ENCODE peak calls at places on chromosomes 7 and 10, in four cellular contexts. One of them, this sample, is unnamed.

GRCh38 chr7:102129636-102130370 is 156.9 kb upstream of the SH2B2 start:
- DNase-seq in K562: no peak
- DNase-seq in GM12878: no peak
- DNase-seq in HepG2: no peak
- DNase-seq in this sample: no peak

GRCh38 chr7:6446977-6447588 is 671 bp downstream of the DAGLB start:
- DNase-seq in K562: peak; percentile 47
- DNase-seq in HepG2: peak; percentile 78
- DNase-seq in GM12878: no peak
- DNase-seq in this sample: peak; percentile 57

GRCh38 chr10:15620304-15620703 is 99.4 kb downstream of the ITGA8 start:
- DNase-seq in HepG2: no peak
- DNase-seq in GM12878: no peak
- DNase-seq in K562: no peak
- DNase-seq in this sample: no peak

GRCh38 chr10:122407375-122408125 is 33.0 kb downstream of the PLEKHA1 start:
- DNase-seq in K562: no peak
- DNase-seq in GM12878: no peak
- DNase-seq in HepG2: no peak
- DNase-seq in this sample: no peak

GRCh38 chr7:158973440-158973839 is 117.1 kb downstream of the DYNC2I1 start:
- DNase-seq in GM12878: peak; percentile 3
- DNase-seq in K562: peak; percentile 74
- DNase-seq in HepG2: no peak
- DNase-seq in this sample: no peak

GRCh38 chr7:1087952-1088920 is at the start of gene GPER1:
- DNase-seq in GM12878: no peak
- DNase-seq in HepG2: peak; percentile 74
- DNase-seq in K562: no peak
- DNase-seq in this sample: peak; percentile 97

GRCh38 chr7:106916689-106917088 is 51.6 kb downstream of the PIK3CG start:
- DNase-seq in K562: no peak
- DNase-seq in GM12878: no peak
- DNase-seq in HepG2: no peak
- DNase-seq in this sample: no peak

GRCh38 chr7:27213904-27214586 is 14.2 kb upstream of the HOXA13 start:
- DNase-seq in K562: no peak
- DNase-seq in HepG2: no peak
- DNase-seq in GM12878: no peak
- DNase-seq in this sample: no peak

GRCh38 chr10:4067552-4068254 is 282.7 kb upstream of the KLF6 start:
- DNase-seq in K562: no peak
- DNase-seq in HepG2: no peak
- DNase-seq in GM12878: no peak
- DNase-seq in this sample: no peak

GRCh38 chr7:32116436-32116835 is 46.2 kb upstream of the PDE1C start:
- DNase-seq in HepG2: no peak
- DNase-seq in GM12878: no peak
- DNase-seq in K562: no peak
- DNase-seq in this sample: no peak

GRCh38 chr10:49474901-49475300 is 64.0 kb downstream of the ERCC6 start:
- DNase-seq in K562: no peak
- DNase-seq in GM12878: no peak
- DNase-seq in HepG2: no peak
- DNase-seq in this sample: no peak

GRCh38 chr7:84536256-84536870 is 341.8 kb upstream of the SEMA3A start:
- DNase-seq in HepG2: no peak
- DNase-seq in GM12878: no peak
- DNase-seq in K562: no peak
- DNase-seq in this sample: no peak

GRCh38 chr7:104328308-104328969 is at the start of gene LHFPL3:
- DNase-seq in GM12878: no peak
- DNase-seq in K562: no peak
- DNase-seq in HepG2: no peak
- DNase-seq in this sample: peak; percentile 79

DNA sequence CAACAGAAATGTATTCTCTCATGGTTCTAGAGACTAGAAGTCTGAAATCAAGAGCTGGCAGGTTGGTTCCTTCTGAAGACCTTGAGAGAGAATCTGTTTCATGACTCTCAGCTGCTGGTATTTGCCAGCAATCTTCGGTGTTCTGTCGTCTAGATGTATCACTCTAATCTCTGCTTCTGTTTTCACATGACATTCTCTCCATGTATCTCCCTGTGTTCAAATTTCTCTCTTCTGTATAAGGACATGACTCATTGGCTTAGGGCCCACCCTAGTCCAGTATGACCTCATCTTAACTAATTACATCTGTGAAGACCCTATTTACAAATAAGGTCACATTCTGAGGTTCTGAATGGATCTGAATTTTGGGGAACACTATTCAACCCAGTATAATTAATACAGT is 82.3 kb downstream of the ANKRD7 start:
- DNase-seq in GM12878: no peak
- DNase-seq in K562: no peak
- DNase-seq in HepG2: no peak
- DNase-seq in this sample: no peak
- TF ChIP-seq TAF1 in GM12878: no peak
- TF ChIP-seq TAF1 in K562: no peak
- TF ChIP-seq TAF1 in HepG2: no peak
- TF ChIP-seq TAF1 in this sample: no peak

GRCh38 chr10:106857213-106857612 is 307.3 kb downstream of the SORCS1 start:
- DNase-seq in GM12878: no peak
- DNase-seq in K562: no peak
- DNase-seq in HepG2: no peak
- DNase-seq in this sample: no peak

GRCh38 chr10:106863549-106863948 is 301.0 kb downstream of the SORCS1 start:
- DNase-seq in HepG2: no peak
- DNase-seq in K562: peak; percentile 12
- DNase-seq in GM12878: no peak
- DNase-seq in this sample: no peak

GRCh38 chr10:106857728-106858127 is 306.8 kb downstream of the SORCS1 start:
- DNase-seq in GM12878: no peak
- DNase-seq in HepG2: no peak
- DNase-seq in K562: no peak
- DNase-seq in this sample: no peak
- TF ChIP-seq EP300 in GM12878: no peak
- TF ChIP-seq EP300 in HepG2: no peak
- TF ChIP-seq EP300 in K562: no peak
- TF ChIP-seq EP300 in this sample: no peak

GRCh38 chr7:11642841-11643240 is 189.2 kb downstream of the THSD7A start:
- DNase-seq in GM12878: no peak
- DNase-seq in HepG2: no peak
- DNase-seq in K562: no peak
- DNase-seq in this sample: no peak
- TF ChIP-seq TAF1 in GM12878: no peak
- TF ChIP-seq TAF1 in HepG2: no peak
- TF ChIP-seq TAF1 in K562: no peak
- TF ChIP-seq TAF1 in this sample: no peak

DNA sequence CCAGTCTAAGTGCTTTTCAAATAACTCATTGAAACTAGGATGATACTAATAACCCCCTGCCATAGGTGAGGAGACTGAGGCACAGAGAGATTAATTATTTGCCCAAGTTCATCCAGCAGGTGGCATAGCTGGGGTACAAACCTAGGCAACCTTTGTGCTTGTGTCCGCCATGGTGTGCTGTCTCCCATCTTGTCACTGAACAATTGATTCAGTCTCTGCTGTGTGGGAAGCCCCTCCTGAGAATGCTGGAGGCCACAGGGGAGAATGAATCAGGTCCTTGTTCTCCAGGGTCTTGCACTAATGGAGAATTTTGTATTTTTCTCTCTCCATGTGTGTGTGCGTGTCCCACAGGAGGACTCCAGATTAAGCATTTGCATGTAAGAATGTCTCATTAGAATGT is 15.8 kb upstream of the TMEM236 start:
- DNase-seq in K562: no peak
- DNase-seq in GM12878: no peak
- DNase-seq in HepG2: no peak
- DNase-seq in this sample: no peak
- TF ChIP-seq EP300 in K562: no peak
- TF ChIP-seq EP300 in GM12878: no peak
- TF ChIP-seq EP300 in HepG2: no peak
- TF ChIP-seq EP300 in this sample: no peak

GRCh38 chr7:93889261-93889660 is 1.3 kb downstream of the TFPI2 start:
- DNase-seq in GM12878: no peak
- DNase-seq in HepG2: no peak
- DNase-seq in K562: no peak
- DNase-seq in this sample: no peak

GRCh38 chr7:93894966-93895650 is 4.6 kb upstream of the TFPI2 start:
- DNase-seq in K562: no peak
- DNase-seq in GM12878: no peak
- DNase-seq in HepG2: no peak
- DNase-seq in this sample: no peak

GRCh38 chr7:93890041-93890463 is 501 bp downstream of the TFPI2 start:
- DNase-seq in HepG2: no peak
- DNase-seq in K562: no peak
- DNase-seq in GM12878: no peak
- DNase-seq in this sample: peak; percentile 69

GRCh38 chr7:93894426-93894825 is 3.9 kb upstream of the TFPI2 start:
- DNase-seq in HepG2: no peak
- DNase-seq in GM12878: no peak
- DNase-seq in K562: no peak
- DNase-seq in this sample: no peak

DNA sequence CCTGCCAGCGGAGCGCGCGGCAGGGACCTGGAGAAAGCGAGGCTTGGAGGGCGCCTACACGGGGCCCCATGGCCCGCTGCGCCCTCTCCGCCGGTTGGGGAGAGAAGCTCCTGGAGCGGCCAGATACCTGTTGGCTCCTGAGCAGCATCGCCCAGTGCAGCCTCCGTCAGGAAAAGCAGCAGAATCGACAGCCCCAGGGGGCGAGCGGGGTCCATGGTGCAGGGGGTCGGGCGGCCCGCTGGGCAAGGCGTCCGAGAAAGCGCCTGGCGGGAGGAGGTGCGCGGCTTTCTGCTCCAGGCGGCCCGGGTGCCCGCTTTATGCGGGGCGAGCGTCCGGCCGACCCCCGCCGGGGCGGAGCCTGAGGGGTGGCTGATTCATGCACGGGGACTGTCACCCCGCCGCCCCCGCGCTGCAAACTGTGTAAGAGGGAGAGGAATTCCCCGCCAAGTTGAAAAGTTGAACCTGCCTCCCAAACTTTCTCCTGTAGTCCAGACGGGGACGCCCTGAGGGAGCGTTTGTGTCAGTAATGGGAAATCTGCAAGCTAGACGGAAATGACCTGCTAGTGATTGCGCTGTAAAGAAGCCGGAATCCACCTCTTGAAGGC is at the start of gene TFPI2:
- DNase-seq in K562: peak; percentile 12
- DNase-seq in GM12878: no peak
- DNase-seq in HepG2: peak; percentile 2
- DNase-seq in this sample: peak; percentile 83
- TF ChIP-seq TAF1 in K562: no peak
- TF ChIP-seq TAF1 in GM12878: no peak
- TF ChIP-seq TAF1 in HepG2: no peak
- TF ChIP-seq TAF1 in this sample: peak; percentile 36

DNA sequence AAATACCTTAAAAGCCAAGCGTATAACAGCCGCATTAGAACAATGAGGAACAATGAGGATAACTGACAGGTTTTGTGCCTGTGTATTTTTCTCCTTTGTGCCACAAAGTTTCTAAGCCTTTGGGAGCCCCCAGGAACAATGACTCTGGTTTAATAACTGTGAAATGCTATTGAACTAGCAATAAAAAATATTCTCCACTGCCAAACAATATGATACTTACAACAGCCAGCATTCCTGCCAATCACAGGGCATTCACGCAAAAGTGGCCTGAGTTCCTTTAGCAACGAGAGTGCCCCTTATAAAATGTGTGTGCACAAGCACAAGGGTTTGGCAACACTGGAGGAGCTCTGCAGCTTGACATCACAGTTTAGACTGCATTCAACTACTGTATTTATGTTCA is 412.9 kb upstream of the NFE2L3 start:
- DNase-seq in K562: no peak
- DNase-seq in GM12878: no peak
- DNase-seq in HepG2: no peak
- DNase-seq in this sample: no peak
- TF ChIP-seq EP300 in K562: no peak
- TF ChIP-seq EP300 in GM12878: no peak
- TF ChIP-seq EP300 in HepG2: no peak
- TF ChIP-seq EP300 in this sample: no peak

DNA sequence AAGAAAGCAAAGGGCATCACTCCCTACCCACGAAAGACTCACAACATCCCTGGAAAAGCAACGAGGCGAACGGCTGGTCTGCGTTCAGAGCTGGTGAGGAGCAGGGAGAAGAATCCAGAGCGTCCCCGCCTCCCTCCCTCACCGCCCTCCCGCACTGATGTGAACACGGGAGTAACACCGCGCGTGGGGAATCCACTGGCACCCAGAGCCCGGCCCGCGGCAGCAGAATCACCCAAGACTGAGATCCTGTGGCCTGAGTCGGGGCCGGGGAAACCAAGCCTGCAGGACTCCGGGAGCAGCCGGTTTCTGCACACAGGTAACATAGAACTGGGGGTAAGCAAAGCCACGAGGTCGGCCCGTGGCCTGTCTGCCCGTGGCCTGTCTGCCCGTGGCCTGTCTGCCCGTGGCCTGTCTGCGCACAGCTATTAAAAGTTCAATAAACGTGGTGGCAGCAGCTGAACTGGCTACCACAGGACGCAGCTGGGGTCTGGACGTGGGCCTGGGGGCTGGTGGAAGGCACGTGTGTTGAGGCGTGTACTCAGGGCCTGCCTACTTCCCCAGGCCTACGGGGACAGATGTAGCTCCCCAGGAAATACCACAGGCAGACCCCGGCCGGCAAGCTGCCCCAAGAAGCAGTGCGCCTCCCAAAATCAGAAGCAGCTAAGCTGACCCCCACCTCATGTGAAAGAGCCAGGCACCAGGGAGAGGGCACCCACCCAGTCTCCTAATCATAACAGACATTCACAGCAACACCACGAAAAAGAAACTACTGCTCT is 23.0 kb downstream of the DIP2C start:
- DNase-seq in K562: no peak
- DNase-seq in HepG2: no peak
- DNase-seq in GM12878: no peak
- DNase-seq in this sample: no peak
- TF ChIP-seq TAF1 in K562: no peak
- TF ChIP-seq TAF1 in HepG2: no peak
- TF ChIP-seq TAF1 in GM12878: no peak
- TF ChIP-seq TAF1 in this sample: no peak